ENCODE peak calls at places on chromosome 21, in five cellular contexts. One of them, this sample, is unnamed.

GRCh38 chr21:36704281-36704957 is 5.5 kb downstream of the SIM2 start:
- DNase-seq in choroid plexus epithelial cell: no peak
- DNase-seq in AG09309: no peak
- DNase-seq in AG04450: no peak
- DNase-seq in OCI-LY7: no peak
- DNase-seq in this sample: no peak

GRCh38 chr21:39175154-39175553 is 8.1 kb downstream of the PSMG1 start:
- DNase-seq in choroid plexus epithelial cell: peak
- DNase-seq in AG09309: no peak
- DNase-seq in AG04450: no peak
- DNase-seq in OCI-LY7: peak
- DNase-seq in this sample: no peak

GRCh38 chr21:46189213-46189958 is 5.1 kb upstream of the SPATC1L start:
- DNase-seq in choroid plexus epithelial cell: peak
- DNase-seq in AG09309: no peak
- DNase-seq in AG04450: no peak
- DNase-seq in OCI-LY7: no peak
- DNase-seq in this sample: no peak

GRCh38 chr21:38434913-38435533 is 63.3 kb downstream of the ERG start:
- DNase-seq in choroid plexus epithelial cell: peak
- DNase-seq in AG09309: no peak
- DNase-seq in AG04450: peak
- DNase-seq in OCI-LY7: no peak
- DNase-seq in this sample: no peak

GRCh38 chr21:37799193-37800121 is 116.8 kb downstream of the KCNJ6 start:
- DNase-seq in choroid plexus epithelial cell: peak
- DNase-seq in AG09309: no peak
- DNase-seq in AG04450: no peak
- DNase-seq in OCI-LY7: no peak
- DNase-seq in this sample: no peak

GRCh38 chr21:22898061-22898460 is 1899.9 kb downstream of the NCAM2 start:
- DNase-seq in choroid plexus epithelial cell: no peak
- DNase-seq in AG09309: no peak
- DNase-seq in AG04450: no peak
- DNase-seq in OCI-LY7: no peak
- DNase-seq in this sample: no peak

GRCh38 chr21:46477765-46478164 is 19.1 kb downstream of the DIP2A start:
- DNase-seq in choroid plexus epithelial cell: peak
- DNase-seq in AG09309: peak
- DNase-seq in AG04450: no peak
- DNase-seq in OCI-LY7: no peak
- DNase-seq in this sample: no peak

GRCh38 chr21:37153935-37154350 is 80.9 kb downstream of the TTC3 start:
- DNase-seq in choroid plexus epithelial cell: peak
- DNase-seq in AG09309: peak
- DNase-seq in AG04450: no peak
- DNase-seq in OCI-LY7: no peak
- DNase-seq in this sample: no peak

GRCh38 chr21:16519656-16520055 is 789.9 kb downstream of the USP25 start:
- DNase-seq in choroid plexus epithelial cell: no peak
- DNase-seq in AG09309: no peak
- DNase-seq in AG04450: no peak
- DNase-seq in OCI-LY7: no peak
- DNase-seq in this sample: no peak

GRCh38 chr21:37006243-37006520 is 320 bp upstream of the RIPPLY3 start:
- DNase-seq in choroid plexus epithelial cell: no peak
- DNase-seq in AG09309: no peak
- DNase-seq in AG04450: no peak
- DNase-seq in OCI-LY7: no peak
- DNase-seq in this sample: no peak

GRCh38 chr21:9759972-9760371 is 761.4 kb upstream of the TPTE start:
- DNase-seq in choroid plexus epithelial cell: no peak
- DNase-seq in AG09309: no peak
- DNase-seq in AG04450: no peak
- DNase-seq in OCI-LY7: no peak
- DNase-seq in this sample: no peak

GRCh38 chr21:27380303-27380702 is 413.4 kb upstream of the ADAMTS5 start:
- DNase-seq in choroid plexus epithelial cell: no peak
- DNase-seq in AG09309: no peak
- DNase-seq in AG04450: no peak
- DNase-seq in OCI-LY7: no peak
- DNase-seq in this sample: peak

GRCh38 chr21:39105836-39106235 is 77.4 kb downstream of the PSMG1 start:
- DNase-seq in choroid plexus epithelial cell: peak
- DNase-seq in AG09309: no peak
- DNase-seq in AG04450: no peak
- DNase-seq in OCI-LY7: no peak
- DNase-seq in this sample: no peak

DNA sequence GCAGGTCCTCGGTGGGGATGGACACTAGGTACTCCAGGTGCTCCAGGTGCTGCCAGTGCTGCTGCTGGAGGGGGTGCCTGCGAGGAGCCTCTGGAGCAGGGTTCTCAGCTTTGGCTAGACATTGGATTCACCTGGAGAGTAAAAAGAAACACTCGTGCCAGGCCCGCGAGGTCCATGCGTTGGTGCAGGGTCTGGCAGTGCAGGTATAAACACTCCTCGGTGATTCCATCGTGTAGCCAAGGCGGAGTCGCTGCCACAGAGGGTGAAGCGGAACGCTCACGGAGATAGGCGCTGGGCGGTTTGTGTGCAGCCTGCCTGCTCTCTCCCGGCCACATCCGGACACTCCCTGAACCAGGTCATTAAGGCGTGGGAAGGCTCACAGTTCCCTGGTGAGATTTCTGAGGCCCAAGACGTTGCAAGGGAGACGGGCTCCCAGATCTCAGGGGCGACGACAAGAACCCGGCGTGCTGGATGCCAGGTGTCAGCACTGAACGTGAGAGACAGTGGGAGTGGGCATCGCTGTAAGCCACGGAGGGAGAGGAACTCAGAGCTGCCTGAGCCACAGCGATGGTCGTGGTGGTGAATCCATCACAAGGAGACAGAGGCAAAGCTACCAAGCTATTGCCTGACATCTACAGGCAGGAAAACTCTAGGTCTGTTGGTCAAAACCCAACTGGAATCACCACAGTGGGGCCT is 17.2 kb upstream of the SUMO3 start:
- DNase-seq in choroid plexus epithelial cell: no peak
- DNase-seq in AG09309: no peak
- DNase-seq in AG04450: no peak
- DNase-seq in OCI-LY7: no peak
- DNase-seq in this sample: no peak
- TF ChIP-seq CTCF in choroid plexus epithelial cell: peak
- TF ChIP-seq CTCF in AG09309: no peak
- TF ChIP-seq CTCF in AG04450: no peak
- TF ChIP-seq CTCF in OCI-LY7: no peak
- TF ChIP-seq CTCF in this sample: no peak

GRCh38 chr21:24899138-24899537 is 708.1 kb downstream of the MRPL39 start:
- DNase-seq in choroid plexus epithelial cell: no peak
- DNase-seq in AG09309: no peak
- DNase-seq in AG04450: no peak
- DNase-seq in OCI-LY7: no peak
- DNase-seq in this sample: no peak

GRCh38 chr21:24896735-24897124 is 710.6 kb downstream of the MRPL39 start:
- DNase-seq in choroid plexus epithelial cell: no peak
- DNase-seq in AG09309: no peak
- DNase-seq in AG04450: no peak
- DNase-seq in OCI-LY7: no peak
- DNase-seq in this sample: no peak

GRCh38 chr21:24897883-24898282 is 709.4 kb downstream of the MRPL39 start:
- DNase-seq in choroid plexus epithelial cell: no peak
- DNase-seq in AG09309: no peak
- DNase-seq in AG04450: no peak
- DNase-seq in OCI-LY7: no peak
- DNase-seq in this sample: no peak

GRCh38 chr21:24894324-24894723 is 713.0 kb downstream of the MRPL39 start:
- DNase-seq in choroid plexus epithelial cell: no peak
- DNase-seq in AG09309: no peak
- DNase-seq in AG04450: no peak
- DNase-seq in OCI-LY7: no peak
- DNase-seq in this sample: no peak

DNA sequence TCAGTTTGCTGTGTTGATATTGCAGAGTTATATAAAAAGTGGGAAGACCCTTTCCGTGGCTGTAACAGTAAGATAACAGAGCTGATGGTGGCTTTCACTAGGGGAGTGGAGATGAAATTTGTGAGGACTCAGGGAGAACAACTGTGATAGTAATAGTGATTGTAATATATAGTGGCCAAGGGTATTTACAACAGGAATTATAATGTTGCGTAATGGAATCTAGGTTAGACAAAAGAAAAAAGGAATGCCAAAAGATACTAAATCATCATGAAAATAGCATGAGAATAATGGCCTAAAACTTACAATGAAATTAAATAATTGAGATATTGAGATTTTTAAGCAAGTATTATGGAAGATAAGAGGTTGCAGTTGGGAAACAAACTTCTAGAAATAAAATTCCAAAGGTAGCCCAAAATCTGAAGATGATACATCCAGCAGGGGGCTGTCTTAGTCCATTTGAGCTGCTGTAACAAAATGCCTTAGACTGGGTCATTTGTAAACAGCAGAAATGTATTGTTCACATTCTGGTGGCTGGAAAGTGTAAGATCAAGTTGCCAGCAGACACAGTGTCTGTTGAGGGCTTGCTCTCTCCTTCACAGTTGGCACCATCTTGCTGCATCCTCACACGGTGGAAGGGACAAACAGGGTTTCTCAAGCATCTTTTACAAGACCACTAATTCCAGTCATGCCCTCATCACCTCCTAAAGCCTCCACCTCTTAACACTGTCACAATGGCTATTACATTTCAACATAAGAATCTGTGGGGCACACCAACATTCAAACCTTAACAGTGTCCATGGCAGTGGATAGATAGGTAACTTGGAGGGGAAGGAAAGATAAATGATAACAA is 711.2 kb downstream of the MRPL39 start:
- DNase-seq in choroid plexus epithelial cell: peak
- DNase-seq in AG09309: no peak
- DNase-seq in AG04450: no peak
- DNase-seq in OCI-LY7: no peak
- DNase-seq in this sample: no peak
- TF ChIP-seq CTCF in choroid plexus epithelial cell: peak
- TF ChIP-seq CTCF in AG09309: no peak
- TF ChIP-seq CTCF in AG04450: peak
- TF ChIP-seq CTCF in OCI-LY7: peak
- TF ChIP-seq CTCF in this sample: peak

DNA sequence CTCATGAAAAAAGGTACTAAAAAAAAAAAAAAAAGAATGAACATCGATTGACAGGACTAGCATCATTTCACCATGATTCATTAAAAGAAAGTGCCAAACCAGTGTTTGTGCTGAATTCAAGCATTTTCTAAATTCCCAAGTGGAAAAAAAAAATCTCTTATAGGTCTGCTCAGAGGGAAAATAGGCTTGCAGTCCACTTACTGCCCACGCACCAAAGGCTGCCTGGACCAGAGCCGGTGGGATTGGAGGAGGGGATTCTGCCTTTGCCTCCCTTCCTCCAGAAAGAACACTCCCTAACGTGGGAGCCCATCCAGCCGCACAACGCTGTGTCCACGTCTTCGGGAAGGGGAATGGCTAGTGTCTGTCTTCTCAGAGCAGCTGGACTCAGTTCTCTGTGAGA is 5.5 kb upstream of the TRAPPC10 start:
- DNase-seq in choroid plexus epithelial cell: peak
- DNase-seq in AG09309: peak
- DNase-seq in AG04450: no peak
- DNase-seq in OCI-LY7: no peak
- DNase-seq in this sample: no peak
- TF ChIP-seq CTCF in choroid plexus epithelial cell: no peak
- TF ChIP-seq CTCF in AG09309: no peak
- TF ChIP-seq CTCF in AG04450: no peak
- TF ChIP-seq CTCF in OCI-LY7: no peak
- TF ChIP-seq CTCF in this sample: no peak

GRCh38 chr21:32383812-32384211 is 9.0 kb downstream of the URB1 start:
- DNase-seq in choroid plexus epithelial cell: no peak
- DNase-seq in AG09309: no peak
- DNase-seq in AG04450: no peak
- DNase-seq in OCI-LY7: no peak
- DNase-seq in this sample: no peak
- TF ChIP-seq CTCF in choroid plexus epithelial cell: no peak
- TF ChIP-seq CTCF in AG09309: no peak
- TF ChIP-seq CTCF in AG04450: no peak
- TF ChIP-seq CTCF in OCI-LY7: no peak
- TF ChIP-seq CTCF in this sample: no peak

GRCh38 chr21:41589131-41589530 is 81.2 kb upstream of the TMPRSS2 start:
- DNase-seq in choroid plexus epithelial cell: no peak
- DNase-seq in AG09309: no peak
- DNase-seq in AG04450: no peak
- DNase-seq in OCI-LY7: peak
- DNase-seq in this sample: no peak
- TF ChIP-seq CTCF in choroid plexus epithelial cell: peak
- TF ChIP-seq CTCF in AG09309: no peak
- TF ChIP-seq CTCF in AG04450: no peak
- TF ChIP-seq CTCF in OCI-LY7: peak
- TF ChIP-seq CTCF in this sample: peak

GRCh38 chr21:31526040-31526439 is 133.5 kb upstream of the SOD1 start:
- DNase-seq in choroid plexus epithelial cell: peak
- DNase-seq in AG09309: no peak
- DNase-seq in AG04450: no peak
- DNase-seq in OCI-LY7: no peak
- DNase-seq in this sample: no peak

GRCh38 chr21:31529406-31529805 is 130.1 kb upstream of the SOD1 start:
- DNase-seq in choroid plexus epithelial cell: no peak
- DNase-seq in AG09309: no peak
- DNase-seq in AG04450: no peak
- DNase-seq in OCI-LY7: no peak
- DNase-seq in this sample: no peak

GRCh38 chr21:31530918-31531705 is 128.4 kb upstream of the SOD1 start:
- DNase-seq in choroid plexus epithelial cell: peak
- DNase-seq in AG09309: no peak
- DNase-seq in AG04450: no peak
- DNase-seq in OCI-LY7: no peak
- DNase-seq in this sample: no peak

GRCh38 chr21:31531967-31532366 is 127.5 kb upstream of the SOD1 start:
- DNase-seq in choroid plexus epithelial cell: no peak
- DNase-seq in AG09309: no peak
- DNase-seq in AG04450: no peak
- DNase-seq in OCI-LY7: no peak
- DNase-seq in this sample: no peak

DNA sequence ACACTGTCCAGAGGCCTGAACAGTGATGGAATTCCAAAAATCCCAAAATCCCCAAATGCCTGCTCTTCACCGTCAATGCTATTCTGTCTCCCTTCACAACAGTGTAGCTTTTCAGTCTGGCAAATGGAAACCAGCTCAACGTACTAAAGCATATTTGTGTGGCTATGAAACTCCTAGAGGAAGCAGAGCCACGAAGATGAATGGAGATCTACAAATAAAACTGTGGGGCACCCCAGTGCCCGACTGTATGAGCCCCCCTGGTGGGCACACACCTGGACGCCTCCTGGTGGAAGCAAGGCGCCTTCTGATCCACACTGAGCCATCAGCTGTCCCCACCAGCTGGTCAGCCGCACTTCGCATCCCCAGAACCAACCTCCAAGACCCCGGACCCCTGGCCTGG is 129.1 kb upstream of the SOD1 start:
- DNase-seq in choroid plexus epithelial cell: no peak
- DNase-seq in AG09309: no peak
- DNase-seq in AG04450: no peak
- DNase-seq in OCI-LY7: no peak
- DNase-seq in this sample: no peak
- TF ChIP-seq CTCF in choroid plexus epithelial cell: no peak
- TF ChIP-seq CTCF in AG09309: no peak
- TF ChIP-seq CTCF in AG04450: no peak
- TF ChIP-seq CTCF in OCI-LY7: no peak
- TF ChIP-seq CTCF in this sample: no peak